ENCODE peak calls at places on chromosomes 4 and X, in ten cellular contexts. One of them, this sample, is unnamed.
A peak's percentile ranks its signal among the peaks of the same experiment; 100 is the strongest.

GRCh38 chr4:4619821-4620220 is 78.0 kb upstream of the STX18 start:
- DNase-seq in HCT116: no peak
- DNase-seq in CD8-positive, alpha-beta T cell: no peak
- DNase-seq in IMR-90: no peak
- DNase-seq in MM.1S: no peak
- DNase-seq in heart right ventricle: no peak
- DNase-seq in transverse colon: no peak
- DNase-seq in mesenchymal stem cell: no peak
- DNase-seq in psoas muscle: no peak
- DNase-seq in mucosa of descending colon: no peak
- DNase-seq in this sample: no peak

GRCh38 chr4:65951177-65951576 is 280.9 kb upstream of the EPHA5 start:
- DNase-seq in HCT116: no peak
- DNase-seq in CD8-positive, alpha-beta T cell: no peak
- DNase-seq in IMR-90: no peak
- DNase-seq in MM.1S: no peak
- DNase-seq in heart right ventricle: no peak
- DNase-seq in transverse colon: no peak
- DNase-seq in mesenchymal stem cell: no peak
- DNase-seq in psoas muscle: no peak
- DNase-seq in mucosa of descending colon: no peak
- DNase-seq in this sample: no peak

GRCh38 chr4:110618091-110619000 is 4.5 kb downstream of the PITX2 start:
- DNase-seq in HCT116: no peak
- DNase-seq in CD8-positive, alpha-beta T cell: no peak
- DNase-seq in IMR-90: no peak
- DNase-seq in MM.1S: no peak
- DNase-seq in heart right ventricle: no peak
- DNase-seq in transverse colon: peak; percentile 16
- DNase-seq in mesenchymal stem cell: peak; percentile 92
- DNase-seq in psoas muscle: peak; percentile 92
- DNase-seq in mucosa of descending colon: peak; percentile 49
- DNase-seq in this sample: no peak

GRCh38 chr4:153850525-153851280 is 61.8 kb upstream of the SFRP2 start:
- DNase-seq in HCT116: no peak
- DNase-seq in CD8-positive, alpha-beta T cell: no peak
- DNase-seq in IMR-90: no peak
- DNase-seq in MM.1S: no peak
- DNase-seq in heart right ventricle: no peak
- DNase-seq in transverse colon: no peak
- DNase-seq in mesenchymal stem cell: no peak
- DNase-seq in psoas muscle: no peak
- DNase-seq in mucosa of descending colon: no peak
- DNase-seq in this sample: no peak

GRCh38 chr4:54663181-54663580 is 5.4 kb downstream of the KIT start:
- DNase-seq in HCT116: no peak
- DNase-seq in CD8-positive, alpha-beta T cell: no peak
- DNase-seq in IMR-90: no peak
- DNase-seq in MM.1S: no peak
- DNase-seq in heart right ventricle: no peak
- DNase-seq in transverse colon: no peak
- DNase-seq in mesenchymal stem cell: no peak
- DNase-seq in psoas muscle: no peak
- DNase-seq in mucosa of descending colon: no peak
- DNase-seq in this sample: no peak

GRCh38 chr4:3215256-3215655 is 33.7 kb upstream of the MSANTD1 start:
- DNase-seq in HCT116: no peak
- DNase-seq in CD8-positive, alpha-beta T cell: no peak
- DNase-seq in IMR-90: no peak
- DNase-seq in MM.1S: no peak
- DNase-seq in heart right ventricle: no peak
- DNase-seq in transverse colon: no peak
- DNase-seq in mesenchymal stem cell: no peak
- DNase-seq in psoas muscle: peak; percentile 23
- DNase-seq in mucosa of descending colon: no peak
- DNase-seq in this sample: no peak

GRCh38 chr4:98612318-98613250 is 45.8 kb downstream of the TSPAN5 start:
- DNase-seq in HCT116: no peak
- DNase-seq in CD8-positive, alpha-beta T cell: no peak
- DNase-seq in IMR-90: no peak
- DNase-seq in MM.1S: no peak
- DNase-seq in heart right ventricle: no peak
- DNase-seq in transverse colon: no peak
- DNase-seq in mesenchymal stem cell: no peak
- DNase-seq in psoas muscle: no peak
- DNase-seq in mucosa of descending colon: no peak
- DNase-seq in this sample: no peak

GRCh38 chr4:183441276-183441675 is 3.2 kb upstream of the CDKN2AIP start:
- DNase-seq in HCT116: no peak
- DNase-seq in CD8-positive, alpha-beta T cell: no peak
- DNase-seq in IMR-90: no peak
- DNase-seq in MM.1S: no peak
- DNase-seq in heart right ventricle: no peak
- DNase-seq in transverse colon: no peak
- DNase-seq in mesenchymal stem cell: no peak
- DNase-seq in psoas muscle: no peak
- DNase-seq in mucosa of descending colon: no peak
- DNase-seq in this sample: peak; percentile 53

GRCh38 chrX:7088968-7089615 is 58.4 kb upstream of the STS start:
- DNase-seq in HCT116: no peak
- DNase-seq in CD8-positive, alpha-beta T cell: no peak
- DNase-seq in IMR-90: no peak
- DNase-seq in MM.1S: peak; percentile 27
- DNase-seq in heart right ventricle: no peak
- DNase-seq in transverse colon: no peak
- DNase-seq in mesenchymal stem cell: no peak
- DNase-seq in psoas muscle: no peak
- DNase-seq in mucosa of descending colon: no peak
- DNase-seq in this sample: no peak

GRCh38 chrX:108696690-108697089 is 39.7 kb downstream of the IRS4 start:
- DNase-seq in HCT116: no peak
- DNase-seq in CD8-positive, alpha-beta T cell: no peak
- DNase-seq in IMR-90: peak; percentile 9
- DNase-seq in MM.1S: no peak
- DNase-seq in heart right ventricle: no peak
- DNase-seq in transverse colon: no peak
- DNase-seq in mesenchymal stem cell: no peak
- DNase-seq in psoas muscle: no peak
- DNase-seq in mucosa of descending colon: no peak
- DNase-seq in this sample: no peak

GRCh38 chr4:12729384-12729783 is 754.8 kb downstream of the RAB28 start:
- DNase-seq in HCT116: peak; percentile 33
- DNase-seq in CD8-positive, alpha-beta T cell: no peak
- DNase-seq in IMR-90: peak; percentile 15
- DNase-seq in MM.1S: no peak
- DNase-seq in heart right ventricle: no peak
- DNase-seq in transverse colon: no peak
- DNase-seq in mesenchymal stem cell: peak; percentile 45
- DNase-seq in psoas muscle: no peak
- DNase-seq in mucosa of descending colon: no peak
- DNase-seq in this sample: no peak

GRCh38 chrX:76428243-76429130 is 977 bp downstream of the MAGEE1 start:
- DNase-seq in HCT116: no peak
- DNase-seq in CD8-positive, alpha-beta T cell: peak; percentile 41
- DNase-seq in IMR-90: no peak
- DNase-seq in MM.1S: no peak
- DNase-seq in heart right ventricle: peak; percentile 7
- DNase-seq in transverse colon: peak; percentile 14
- DNase-seq in mesenchymal stem cell: no peak
- DNase-seq in psoas muscle: peak; percentile 50
- DNase-seq in mucosa of descending colon: peak; percentile 33
- DNase-seq in this sample: peak; percentile 19

GRCh38 chr4:41360214-41360910 is 103.6 kb downstream of the UCHL1 start:
- DNase-seq in HCT116: no peak
- DNase-seq in CD8-positive, alpha-beta T cell: no peak
- DNase-seq in IMR-90: peak; percentile 20
- DNase-seq in MM.1S: peak; percentile 65
- DNase-seq in heart right ventricle: peak; percentile 85
- DNase-seq in transverse colon: peak; percentile 64
- DNase-seq in mesenchymal stem cell: peak; percentile 80
- DNase-seq in psoas muscle: peak; percentile 93
- DNase-seq in mucosa of descending colon: peak; percentile 77
- DNase-seq in this sample: peak; percentile 57

GRCh38 chr4:128574706-128575105 is 234.8 kb upstream of the JADE1 start:
- DNase-seq in HCT116: peak; percentile 40
- DNase-seq in CD8-positive, alpha-beta T cell: peak; percentile 38
- DNase-seq in IMR-90: peak; percentile 68
- DNase-seq in MM.1S: peak; percentile 80
- DNase-seq in heart right ventricle: peak; percentile 22
- DNase-seq in transverse colon: peak; percentile 84
- DNase-seq in mesenchymal stem cell: no peak
- DNase-seq in psoas muscle: peak; percentile 75
- DNase-seq in mucosa of descending colon: peak; percentile 58
- DNase-seq in this sample: peak; percentile 90

GRCh38 chr4:16897991-16898827 is at the start of gene LDB2:
- DNase-seq in HCT116: no peak
- DNase-seq in CD8-positive, alpha-beta T cell: no peak
- DNase-seq in IMR-90: peak; percentile 88
- DNase-seq in MM.1S: no peak
- DNase-seq in heart right ventricle: peak; percentile 65
- DNase-seq in transverse colon: peak; percentile 30
- DNase-seq in mesenchymal stem cell: peak; percentile 96
- DNase-seq in psoas muscle: peak; percentile 67
- DNase-seq in mucosa of descending colon: peak; percentile 39
- DNase-seq in this sample: peak; percentile 32

GRCh38 chr4:148962539-148963290 is 520.5 kb upstream of the NR3C2 start:
- DNase-seq in HCT116: no peak
- DNase-seq in CD8-positive, alpha-beta T cell: no peak
- DNase-seq in IMR-90: peak; percentile 73
- DNase-seq in MM.1S: no peak
- DNase-seq in heart right ventricle: no peak
- DNase-seq in transverse colon: no peak
- DNase-seq in mesenchymal stem cell: peak; percentile 40
- DNase-seq in psoas muscle: no peak
- DNase-seq in mucosa of descending colon: no peak
- DNase-seq in this sample: no peak

GRCh38 chr4:95545526-95545925 is 3.2 kb downstream of the UNC5C start:
- DNase-seq in HCT116: no peak
- DNase-seq in CD8-positive, alpha-beta T cell: no peak
- DNase-seq in IMR-90: no peak
- DNase-seq in MM.1S: no peak
- DNase-seq in heart right ventricle: no peak
- DNase-seq in transverse colon: no peak
- DNase-seq in mesenchymal stem cell: peak; percentile 57
- DNase-seq in psoas muscle: no peak
- DNase-seq in mucosa of descending colon: no peak
- DNase-seq in this sample: no peak
- H3K4me3 ChIP-seq in HCT116: no peak overlapping the region
- H3K4me3 ChIP-seq in CD8-positive, alpha-beta T cell: no peak overlapping the region
- H3K4me3 ChIP-seq in IMR-90: no peak overlapping the region
- H3K4me3 ChIP-seq in MM.1S: no peak overlapping the region
- H3K4me3 ChIP-seq in heart right ventricle: peak overlapping the region; percentile 71
- H3K4me3 ChIP-seq in transverse colon: no peak overlapping the region
- H3K4me3 ChIP-seq in mesenchymal stem cell: no peak overlapping the region
- H3K4me3 ChIP-seq in psoas muscle: no peak overlapping the region
- H3K4me3 ChIP-seq in mucosa of descending colon: no peak overlapping the region
- H3K4me3 ChIP-seq in this sample: no peak overlapping the region

GRCh38 chr4:8581094-8581861 is 1.1 kb downstream of the GPR78 start:
- DNase-seq in HCT116: no peak
- DNase-seq in CD8-positive, alpha-beta T cell: no peak
- DNase-seq in IMR-90: no peak
- DNase-seq in MM.1S: no peak
- DNase-seq in heart right ventricle: no peak
- DNase-seq in transverse colon: no peak
- DNase-seq in mesenchymal stem cell: no peak
- DNase-seq in psoas muscle: peak; percentile 39
- DNase-seq in mucosa of descending colon: no peak
- DNase-seq in this sample: no peak
- H3K4me3 ChIP-seq in HCT116: no peak overlapping the region
- H3K4me3 ChIP-seq in CD8-positive, alpha-beta T cell: no peak overlapping the region
- H3K4me3 ChIP-seq in IMR-90: no peak overlapping the region
- H3K4me3 ChIP-seq in MM.1S: no peak overlapping the region
- H3K4me3 ChIP-seq in heart right ventricle: no peak overlapping the region
- H3K4me3 ChIP-seq in transverse colon: no peak overlapping the region
- H3K4me3 ChIP-seq in mesenchymal stem cell: no peak overlapping the region
- H3K4me3 ChIP-seq in psoas muscle: no peak overlapping the region
- H3K4me3 ChIP-seq in mucosa of descending colon: no peak overlapping the region
- H3K4me3 ChIP-seq in this sample: no peak overlapping the region

DNA sequence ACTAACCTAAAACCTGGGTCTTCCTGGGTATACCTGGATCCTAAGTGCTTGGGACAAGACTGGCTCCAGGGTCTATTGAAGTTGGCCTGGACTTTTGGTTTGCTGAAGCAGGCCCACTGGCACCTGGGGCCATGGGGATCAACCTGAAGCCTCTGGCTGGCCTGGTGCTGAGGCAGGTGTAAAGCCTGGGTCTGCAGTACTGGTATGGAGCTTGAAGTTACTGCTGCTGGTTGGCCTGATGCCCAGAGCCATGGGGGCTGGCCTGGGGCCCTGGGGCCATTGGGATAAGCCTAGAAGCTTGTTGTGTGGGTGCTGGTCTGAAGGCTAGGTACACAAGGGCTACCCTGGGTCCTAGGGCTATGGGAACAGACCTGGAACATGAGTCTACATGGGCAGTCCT is 743.2 kb upstream of the GRIA3 start:
- DNase-seq in HCT116: no peak
- DNase-seq in CD8-positive, alpha-beta T cell: no peak
- DNase-seq in IMR-90: no peak
- DNase-seq in MM.1S: no peak
- DNase-seq in heart right ventricle: no peak
- DNase-seq in transverse colon: no peak
- DNase-seq in mesenchymal stem cell: no peak
- DNase-seq in psoas muscle: no peak
- DNase-seq in mucosa of descending colon: no peak
- DNase-seq in this sample: no peak
- H3K4me3 ChIP-seq in HCT116: no peak overlapping the region
- H3K4me3 ChIP-seq in CD8-positive, alpha-beta T cell: no peak overlapping the region
- H3K4me3 ChIP-seq in IMR-90: no peak overlapping the region
- H3K4me3 ChIP-seq in MM.1S: no peak overlapping the region
- H3K4me3 ChIP-seq in heart right ventricle: no peak overlapping the region
- H3K4me3 ChIP-seq in transverse colon: no peak overlapping the region
- H3K4me3 ChIP-seq in mesenchymal stem cell: no peak overlapping the region
- H3K4me3 ChIP-seq in psoas muscle: no peak overlapping the region
- H3K4me3 ChIP-seq in mucosa of descending colon: no peak overlapping the region
- H3K4me3 ChIP-seq in this sample: no peak overlapping the region

GRCh38 chr4:89283226-89283974 is 24.2 kb downstream of the GPRIN3 start:
- DNase-seq in HCT116: no peak
- DNase-seq in CD8-positive, alpha-beta T cell: no peak
- DNase-seq in IMR-90: no peak
- DNase-seq in MM.1S: no peak
- DNase-seq in heart right ventricle: no peak
- DNase-seq in transverse colon: peak; percentile 59
- DNase-seq in mesenchymal stem cell: peak; percentile 62
- DNase-seq in psoas muscle: no peak
- DNase-seq in mucosa of descending colon: peak; percentile 53
- DNase-seq in this sample: peak; percentile 65
- H3K4me3 ChIP-seq in HCT116: no peak overlapping the region
- H3K4me3 ChIP-seq in CD8-positive, alpha-beta T cell: no peak overlapping the region
- H3K4me3 ChIP-seq in IMR-90: no peak overlapping the region
- H3K4me3 ChIP-seq in MM.1S: no peak overlapping the region
- H3K4me3 ChIP-seq in heart right ventricle: no peak overlapping the region
- H3K4me3 ChIP-seq in transverse colon: no peak overlapping the region
- H3K4me3 ChIP-seq in mesenchymal stem cell: no peak overlapping the region
- H3K4me3 ChIP-seq in psoas muscle: no peak overlapping the region
- H3K4me3 ChIP-seq in mucosa of descending colon: no peak overlapping the region
- H3K4me3 ChIP-seq in this sample: no peak overlapping the region

DNA sequence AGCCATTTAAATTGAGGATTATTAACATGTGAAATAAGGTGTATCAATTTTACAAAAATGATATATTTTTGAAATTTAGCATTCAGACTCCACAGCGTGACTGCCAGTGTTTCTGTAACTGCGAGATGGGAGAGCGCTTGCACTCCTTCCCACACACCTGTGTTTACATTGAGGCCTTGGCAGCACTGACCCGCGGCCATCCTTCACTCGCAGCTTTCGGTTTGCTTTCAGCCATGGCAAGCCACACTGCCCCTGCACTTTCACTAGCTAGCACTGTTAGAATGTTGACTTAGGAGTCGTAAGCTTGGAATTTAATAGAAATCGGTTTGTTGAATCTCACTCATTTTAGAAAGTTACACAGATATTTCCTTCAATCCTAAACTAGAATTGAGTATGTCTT is 136.2 kb downstream of the CFAP299 start:
- DNase-seq in HCT116: no peak
- DNase-seq in CD8-positive, alpha-beta T cell: no peak
- DNase-seq in IMR-90: peak; percentile 67
- DNase-seq in MM.1S: peak; percentile 63
- DNase-seq in heart right ventricle: no peak
- DNase-seq in transverse colon: peak; percentile 62
- DNase-seq in mesenchymal stem cell: peak; percentile 15
- DNase-seq in psoas muscle: no peak
- DNase-seq in mucosa of descending colon: peak; percentile 66
- DNase-seq in this sample: peak; percentile 60
- H3K4me3 ChIP-seq in HCT116: no peak overlapping the region
- H3K4me3 ChIP-seq in CD8-positive, alpha-beta T cell: no peak overlapping the region
- H3K4me3 ChIP-seq in IMR-90: peak overlapping the region; percentile 19
- H3K4me3 ChIP-seq in MM.1S: no peak overlapping the region
- H3K4me3 ChIP-seq in heart right ventricle: no peak overlapping the region
- H3K4me3 ChIP-seq in transverse colon: no peak overlapping the region
- H3K4me3 ChIP-seq in mesenchymal stem cell: peak overlapping the region; percentile 74
- H3K4me3 ChIP-seq in psoas muscle: no peak overlapping the region
- H3K4me3 ChIP-seq in mucosa of descending colon: no peak overlapping the region
- H3K4me3 ChIP-seq in this sample: no peak overlapping the region